ENCODE peak calls at places on chromosomes 1 and 21, in eight cellular contexts. M is cardiac muscle cell; W is kidney; F is neural progenitor cell; T is thoracic aorta; Y is CD8-positive, alpha-beta T cell; Z is effector memory CD4-positive, alpha-beta T cell; H is neuronal stem cell. C is an unnamed sample.

GRCh38 chr1:211731456-211732275 is 56.2 kb upstream of the NEK2 start:
- DNase-seq in H (no peak), T (no peak), Y (no peak), F (no peak), M (no peak), Z (no peak), W (no peak), C (no peak)

GRCh38 chr1:36156329-36157114 is 562 bp downstream of the MAP7D1 start:
- DNase-seq in T (no peak), Y (peak), F (peak), H (peak), Z (no peak), W (peak), M (peak), C (peak)

GRCh38 chr1:3522564-3523270 is 68.3 kb downstream of the ARHGEF16 start:
- DNase-seq in W (no peak), Y (no peak), Z (no peak), H (no peak), F (no peak), M (no peak), T (no peak), C (no peak)

GRCh38 chr1:18965206-18966173 is 9.0 kb upstream of the IFFO2 start:
- DNase-seq in T (no peak), H (peak), Y (no peak), M (peak), Z (no peak), F (peak), W (peak), C (peak)

GRCh38 chr1:164563821-164564251 is 4.9 kb downstream of the PBX1 start:
- DNase-seq in F (no peak), W (no peak), H (no peak), Y (no peak), T (no peak), M (no peak), Z (no peak), C (no peak)

GRCh38 chr1:11653101-11653601 is 1.1 kb downstream of the FBXO2 start:
- DNase-seq in Y (no peak), H (no peak), T (no peak), F (peak), M (no peak), Z (no peak), W (no peak), C (no peak)

GRCh38 chr1:87392241-87393192 is 63.8 kb downstream of the LMO4 start:
- DNase-seq in Y (no peak), F (no peak), Z (no peak), M (peak), W (no peak), T (no peak), H (no peak), C (peak)

GRCh38 chr21:32008714-32009113 is 135.9 kb downstream of the HUNK start:
- DNase-seq in H (no peak), Z (no peak), Y (no peak), T (no peak), F (no peak), M (no peak), W (no peak), C (no peak)

GRCh38 chr1:102891868-102892625 is 216.3 kb downstream of the COL11A1 start:
- DNase-seq in F (no peak), Z (no peak), M (peak), W (no peak), Y (no peak), H (no peak), T (no peak), C (no peak)

GRCh38 chr1:227766015-227766634 is 30.9 kb downstream of the SNAP47 start:
- DNase-seq in Z (peak), F (no peak), W (peak), T (no peak), M (no peak), Y (peak), H (no peak), C (no peak)

GRCh38 chr1:173478099-173478555 is 992 bp downstream of the PRDX6 start:
- DNase-seq in H (no peak), Z (no peak), W (peak), T (peak), M (peak), Y (no peak), F (peak), C (peak)

GRCh38 chr1:179775009-179775408 is 31.9 kb downstream of the FAM163A start:
- DNase-seq in T (no peak), H (no peak), Y (no peak), W (no peak), F (no peak), Z (no peak), M (no peak), C (no peak)

GRCh38 chr1:18066576-18066975 is 41.0 kb upstream of the IGSF21 start:
- DNase-seq in T (no peak), Z (no peak), M (no peak), Y (no peak), H (no peak), F (no peak), W (no peak), C (no peak)

GRCh38 chr21:39353295-39353694 is 4.4 kb upstream of the HMGN1 start:
- DNase-seq in Y (no peak), M (peak), W (no peak), H (no peak), T (no peak), Z (no peak), F (no peak), C (no peak)

GRCh38 chr1:62926681-62927252 is 142.8 kb downstream of the ATG4C start:
- DNase-seq in Y (no peak), W (no peak), M (no peak), H (no peak), F (no peak), T (no peak), Z (no peak), C (no peak)

GRCh38 chr1:175637917-175638316 is 105.5 kb downstream of the TNR start:
- DNase-seq in Y (no peak), H (no peak), Z (no peak), T (no peak), W (no peak), F (no peak), M (no peak), C (no peak)

GRCh38 chr1:160116277-160117147 is 953 bp downstream of the ATP1A2 start:
- DNase-seq in M (peak), Z (no peak), Y (no peak), W (no peak), F (no peak), T (peak), H (no peak), C (no peak)

GRCh38 chr1:206854401-206855129 is 10.9 kb upstream of the IL20 start:
- DNase-seq in Y (no peak), T (no peak), Z (no peak), F (no peak), W (no peak), M (no peak), H (no peak), C (peak)

GRCh38 chr1:178046856-178047255 is 47.0 kb upstream of the RASAL2 start:
- DNase-seq in T (no peak), Z (no peak), F (no peak), Y (no peak), W (no peak), H (no peak), M (no peak), C (no peak)

GRCh38 chr1:5748286-5749225 is 243.7 kb downstream of the NPHP4 start:
- DNase-seq in F (no peak), M (no peak), H (no peak), Y (no peak), Z (no peak), T (no peak), W (peak), C (no peak)

GRCh38 chr1:146036990-146037646 is 15.6 kb upstream of the HJV start:
- DNase-seq in H (peak), M (peak), T (peak), Z (peak), W (peak), Y (peak), F (peak), C (peak)

GRCh38 chr1:67850151-67850551 is 16.9 kb upstream of the GNG12 start:
- DNase-seq in Z (no peak), T (no peak), M (peak), H (no peak), Y (no peak), F (peak), W (no peak), C (no peak)

GRCh38 chr1:54970901-54971300 is 9.5 kb upstream of the TMEM61 start:
- DNase-seq in W (no peak), M (no peak), Z (no peak), Y (no peak), H (no peak), T (no peak), F (no peak), C (no peak)

GRCh38 chr21:39788383-39788782 is 43.4 kb downstream of the IGSF5 start:
- DNase-seq in Z (no peak), F (peak), H (peak), W (peak), Y (no peak), T (no peak), M (peak), C (peak)

GRCh38 chr1:85178396-85178795 is 22.4 kb downstream of the SYDE2 start:
- DNase-seq in W (no peak), H (no peak), M (no peak), F (peak), Z (no peak), Y (no peak), T (no peak), C (no peak)

GRCh38 chr1:247822060-247822459 is 1.9 kb downstream of the OR14A16 start:
- DNase-seq in W (no peak), T (no peak), F (no peak), Z (no peak), H (no peak), M (no peak), Y (no peak), C (no peak)

DNA sequence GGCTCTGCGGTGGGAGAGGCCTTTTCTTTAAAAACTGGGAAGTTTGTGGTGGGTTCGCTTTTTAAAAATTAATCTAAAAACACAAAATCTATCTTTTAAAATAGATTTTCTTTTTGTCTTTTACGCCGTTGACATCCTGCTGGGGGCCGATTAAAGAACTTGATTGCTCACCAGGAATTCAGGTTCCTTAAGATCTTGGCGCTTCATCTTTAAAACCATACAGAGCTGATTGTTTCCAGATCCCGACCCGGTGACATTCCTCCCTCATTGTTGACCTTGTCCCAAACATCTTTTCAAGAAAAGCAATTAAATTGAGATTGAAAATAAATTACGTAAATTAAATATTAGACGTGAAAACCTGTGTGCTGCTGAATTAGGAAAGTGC is 546 bp upstream of the ZNF697 start:
- DNase-seq in W (no peak), H (no peak), M (no peak), F (no peak), T (no peak), Y (no peak), Z (no peak), C (no peak)
- H3K27ac ChIP-seq in W (peak), H (no peak), M (peak), F (no peak), T (peak), Y (no peak), Z (no peak), C (peak)

DNA sequence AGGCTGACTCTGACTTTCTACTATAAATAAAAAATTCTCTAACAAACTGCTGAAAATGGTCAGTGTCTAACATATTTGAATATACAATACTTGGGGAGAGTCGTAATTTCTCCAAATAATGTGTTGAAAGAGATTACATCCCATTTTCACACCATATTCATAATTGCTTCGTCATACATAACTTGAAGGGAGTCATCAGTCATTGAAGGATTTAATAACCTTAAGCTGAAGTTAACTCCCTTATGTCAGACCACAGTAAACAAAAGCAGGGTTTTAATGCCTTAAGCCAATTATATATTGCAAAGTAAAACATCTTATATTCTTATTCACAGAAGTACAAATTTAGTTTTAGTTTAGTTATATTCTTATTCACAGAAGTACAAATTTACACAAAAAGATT is 129.9 kb downstream of the RERE start:
- DNase-seq in W (no peak), F (no peak), Z (no peak), T (no peak), M (no peak), H (no peak), Y (no peak), C (no peak)
- H3K4me3 ChIP-seq in W (no peak), F (no peak), Z (no peak), T (no peak), M (no peak), H (no peak), Y (no peak), C (no peak)

GRCh38 chr1:153749408-153750005 is 21.7 kb downstream of the INTS3 start:
- DNase-seq in Z (peak), W (peak), Y (peak), M (peak), H (peak), F (peak), T (peak), C (peak)
- H3K27ac ChIP-seq in Z (no peak), W (peak), Y (no peak), M (no peak), H (peak), F (peak), T (peak), C (no peak)

DNA sequence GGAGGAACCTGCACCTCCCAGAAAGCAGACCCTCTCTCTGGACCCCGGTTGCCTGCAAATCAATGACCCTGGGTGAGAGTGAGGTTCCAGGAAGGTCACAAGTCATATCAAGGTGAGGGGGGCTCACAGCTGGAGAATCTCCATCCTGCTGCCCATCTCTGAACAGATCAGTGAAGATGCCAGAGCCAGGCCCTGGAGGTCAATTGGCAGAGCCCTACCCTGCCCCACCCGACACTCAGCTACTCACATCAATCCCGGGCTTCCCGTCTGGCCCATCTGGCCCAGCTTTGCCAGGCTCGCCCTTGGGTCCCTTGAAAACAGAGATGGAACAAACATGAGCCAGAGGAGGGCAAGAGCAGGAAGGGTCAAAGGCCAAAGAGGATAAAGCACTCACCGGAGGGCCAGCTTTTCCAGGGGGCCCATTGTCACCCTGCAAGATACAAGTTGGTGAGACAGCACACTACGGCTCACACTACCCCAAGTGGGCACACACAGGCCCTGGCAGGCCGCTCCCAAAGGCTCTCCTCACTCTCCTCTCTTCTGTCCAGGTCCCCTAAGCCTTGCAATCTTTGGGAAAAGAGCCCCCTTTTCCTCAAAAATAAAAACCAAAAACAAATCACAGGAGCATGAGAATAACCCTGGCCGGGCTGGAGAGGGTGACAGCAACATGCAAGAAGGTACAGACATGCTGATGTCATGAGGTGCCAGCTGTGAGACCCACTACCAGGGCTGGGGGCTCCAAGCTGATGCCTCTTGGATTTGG is 2.9 kb downstream of the COL9A2 start:
- DNase-seq in F (peak), T (no peak), Y (no peak), H (no peak), W (no peak), M (no peak), Z (no peak), C (no peak)
- H3K4me3 ChIP-seq in F (peak), T (peak), Y (no peak), H (no peak), W (no peak), M (no peak), Z (no peak), C (no peak)